ENCODE peak calls at places on chromosomes 11 and 22, in eight cellular contexts. J, G, D, K, P, R, S and I are unnamed samples.

GRCh38 chr22:36208934-36209333 is 7.3 kb upstream of the APOL4 start:
- DNase-seq in R (no peak), G (no peak), K (no peak), P (no peak), J (no peak), D (no peak), S (no peak), I (no peak)

GRCh38 chr11:70885281-70885680 is 367.1 kb downstream of the SHANK2 start:
- DNase-seq in J (no peak), R (no peak), G (no peak), P (no peak), K (no peak), D (no peak), S (no peak), I (no peak)

GRCh38 chr11:27592111-27592780 is 85.7 kb upstream of the LIN7C start:
- DNase-seq in R (no peak), P (no peak), D (no peak), S (no peak), G (no peak), J (no peak), K (no peak), I (no peak)

GRCh38 chr22:39646614-39647210 is 76.2 kb downstream of the CACNA1I start:
- DNase-seq in R (no peak), G (no peak), P (no peak), K (no peak), J (no peak), D (no peak), S (no peak), I (no peak)

GRCh38 chr11:118076754-118077281 is at the start of gene TMPRSS4:
- DNase-seq in R (no peak), J (no peak), K (peak), P (no peak), G (no peak), S (no peak), D (peak), I (no peak)

GRCh38 chr11:3229673-3230630 is 2.3 kb downstream of the MRGPRE start:
- DNase-seq in G (no peak), D (no peak), R (no peak), K (no peak), P (no peak), S (no peak), J (no peak), I (no peak)

GRCh38 chr22:41092023-41092817 is at the start of gene EP300:
- DNase-seq in S (peak), J (peak), D (peak), R (peak), G (peak), P (peak), K (peak), I (peak)

GRCh38 chr22:22371031-22371541 is 126.5 kb downstream of the VPREB1 start:
- DNase-seq in J (no peak), R (no peak), S (no peak), G (no peak), K (peak), P (peak), D (no peak), I (no peak)

GRCh38 chr22:37860796-37861421 is 11.7 kb downstream of the EIF3L start:
- DNase-seq in G (no peak), D (no peak), P (no peak), J (no peak), K (no peak), R (no peak), S (no peak), I (no peak)

GRCh38 chr11:69486773-69487266 is 5.4 kb downstream of the LINC01488 start:
- DNase-seq in G (peak), D (no peak), J (no peak), P (no peak), S (no peak), R (peak), K (peak), I (no peak)

GRCh38 chr11:88246680-88247079 is 71.4 kb upstream of the RAB38 start:
- DNase-seq in G (no peak), R (no peak), D (no peak), S (no peak), P (no peak), K (no peak), J (peak), I (no peak)

GRCh38 chr11:10067629-10068300 is 226.3 kb downstream of the SBF2 start:
- DNase-seq in S (no peak), G (no peak), D (no peak), P (peak), J (no peak), R (no peak), K (no peak), I (no peak)

GRCh38 chr11:101034076-101034475 is 95.5 kb downstream of the PGR start:
- DNase-seq in R (peak), K (peak), S (no peak), G (no peak), J (peak), P (no peak), D (no peak), I (no peak)

GRCh38 chr11:22192642-22193347 is at the start of gene ANO5:
- DNase-seq in D (no peak), P (peak), G (peak), J (peak), K (peak), S (no peak), R (peak), I (no peak)

GRCh38 chr11:67287355-67288197 is 1.5 kb upstream of the ANKRD13D start:
- DNase-seq in J (no peak), G (peak), P (no peak), R (no peak), D (no peak), S (peak), K (peak), I (no peak)

GRCh38 chr11:60821827-60822599 is 19.9 kb upstream of the CCDC86 start:
- DNase-seq in P (no peak), K (peak), R (no peak), J (no peak), G (no peak), D (no peak), S (no peak), I (no peak)

GRCh38 chr22:40313007-40313406 is 33.3 kb upstream of the ADSL start:
- DNase-seq in S (no peak), P (peak), G (no peak), K (no peak), J (no peak), R (no peak), D (no peak), I (no peak)

GRCh38 chr22:48750282-48750681 is 1077.4 kb downstream of the BRD1 start:
- DNase-seq in K (no peak), J (peak), P (peak), S (no peak), R (no peak), D (no peak), G (no peak), I (no peak)

GRCh38 chr11:95108159-95108611 is 18.5 kb downstream of the ENDOD1 start:
- DNase-seq in D (no peak), G (no peak), P (peak), S (no peak), R (no peak), K (peak), J (peak), I (no peak)

GRCh38 chr11:85619497-85619896 is 7.6 kb downstream of the DLG2 start:
- DNase-seq in P (no peak), D (no peak), R (no peak), J (no peak), S (no peak), K (no peak), G (no peak), I (no peak)

GRCh38 chr11:133533205-133533604 is 904 bp upstream of the OPCML start:
- DNase-seq in R (no peak), G (no peak), S (no peak), K (no peak), J (no peak), D (no peak), P (no peak), I (no peak)

GRCh38 chr22:30469165-30469564 is 2.7 kb downstream of the SEC14L3 start:
- DNase-seq in D (no peak), K (no peak), R (no peak), G (no peak), S (no peak), J (no peak), P (no peak), I (no peak)

GRCh38 chr11:47130541-47130940 is 46.1 kb downstream of the ARFGAP2 start:
- DNase-seq in K (no peak), P (peak), S (no peak), G (no peak), J (no peak), R (peak), D (no peak), I (no peak)

GRCh38 chr11:118374729-118375128 is 15.3 kb downstream of the UBE4A start:
- DNase-seq in S (no peak), J (no peak), P (no peak), D (no peak), G (no peak), K (no peak), R (no peak), I (no peak)

GRCh38 chr11:68938088-68938487 is 34.4 kb downstream of the IGHMBP2 start:
- DNase-seq in J (no peak), P (no peak), G (no peak), D (no peak), S (no peak), R (no peak), K (no peak), I (no peak)

GRCh38 chr11:86804871-86805415 is 4.6 kb downstream of the PRSS23 start:
- DNase-seq in J (no peak), S (no peak), R (no peak), D (no peak), G (no peak), K (no peak), P (no peak), I (no peak)

GRCh38 chr11:22467741-22468140 is 129.6 kb downstream of the SLC17A6 start:
- DNase-seq in K (no peak), J (no peak), G (no peak), R (no peak), P (no peak), D (no peak), S (no peak), I (no peak)

GRCh38 chr11:47004595-47005033 is 68.1 kb downstream of the CSTPP1 start:
- DNase-seq in R (peak), K (peak), G (no peak), P (no peak), D (no peak), J (peak), S (no peak), I (no peak)

GRCh38 chr22:26065847-26066246 is 103.4 kb upstream of the SEZ6L start:
- DNase-seq in D (no peak), G (no peak), K (no peak), P (no peak), S (no peak), J (no peak), R (no peak), I (no peak)

GRCh38 chr11:36240746-36241295 is 48.4 kb downstream of the COMMD9 start:
- DNase-seq in R (no peak), K (no peak), D (no peak), S (no peak), G (no peak), P (no peak), J (no peak), I (no peak)

GRCh38 chr11:15971215-15971546 is 385.2 kb downstream of the SOX6 start:
- DNase-seq in S (no peak), J (no peak), G (no peak), D (no peak), K (no peak), P (no peak), R (no peak), I (no peak)

GRCh38 chr22:20654343-20655208 is 119.3 kb upstream of the SERPIND1 start:
- DNase-seq in J (no peak), K (no peak), R (no peak), D (no peak), P (peak), G (no peak), S (no peak), I (no peak)

GRCh38 chr22:21082248-21082647 is 36.5 kb downstream of the LRRC74B start:
- DNase-seq in J (no peak), P (no peak), D (no peak), R (no peak), G (no peak), K (no peak), S (no peak), I (no peak)

GRCh38 chr11:117970400-117971024 is 15.7 kb upstream of the IL10RA start:
- DNase-seq in J (peak), G (no peak), R (no peak), D (no peak), P (no peak), K (no peak), S (peak), I (peak)

GRCh38 chr11:9616858-9617257 is 43.4 kb downstream of the WEE1 start:
- DNase-seq in D (no peak), J (no peak), R (no peak), S (no peak), P (no peak), K (no peak), G (no peak), I (no peak)

GRCh38 chr11:119531623-119532022 is 108.7 kb upstream of the THY1 start:
- DNase-seq in D (no peak), S (no peak), R (no peak), P (peak), J (no peak), K (no peak), G (no peak), I (no peak)

GRCh38 chr22:37337204-37337943 is 55.1 kb downstream of the CYTH4 start:
- DNase-seq in S (no peak), G (no peak), R (no peak), D (no peak), K (no peak), P (no peak), J (no peak), I (no peak)

GRCh38 chr22:32476804-32477203 is 2.2 kb downstream of the FBXO7 start:
- DNase-seq in J (no peak), D (no peak), G (no peak), K (no peak), R (no peak), P (no peak), S (no peak), I (no peak)
- H3K27ac ChIP-seq in J (no peak), D (no peak), G (no peak), K (no peak), R (peak), P (no peak), S (peak), I (no peak)

GRCh38 chr11:1310772-1311468 is 1.5 kb upstream of the TOLLIP start:
- DNase-seq in S (peak), K (no peak), D (no peak), G (peak), J (no peak), R (no peak), P (peak), I (peak)
- H3K4me3 ChIP-seq in S (peak), K (peak), D (peak), G (peak), J (no peak), R (no peak), P (peak), I (no peak)

GRCh38 chr11:64102005-64102738 is 63.7 kb downstream of the MACROD1 start:
- DNase-seq in S (no peak), R (no peak), J (no peak), P (no peak), K (peak), G (no peak), D (no peak), I (no peak)
- H3K27ac ChIP-seq in S (no peak), R (peak), J (no peak), P (no peak), K (peak), G (no peak), D (no peak), I (no peak)

DNA sequence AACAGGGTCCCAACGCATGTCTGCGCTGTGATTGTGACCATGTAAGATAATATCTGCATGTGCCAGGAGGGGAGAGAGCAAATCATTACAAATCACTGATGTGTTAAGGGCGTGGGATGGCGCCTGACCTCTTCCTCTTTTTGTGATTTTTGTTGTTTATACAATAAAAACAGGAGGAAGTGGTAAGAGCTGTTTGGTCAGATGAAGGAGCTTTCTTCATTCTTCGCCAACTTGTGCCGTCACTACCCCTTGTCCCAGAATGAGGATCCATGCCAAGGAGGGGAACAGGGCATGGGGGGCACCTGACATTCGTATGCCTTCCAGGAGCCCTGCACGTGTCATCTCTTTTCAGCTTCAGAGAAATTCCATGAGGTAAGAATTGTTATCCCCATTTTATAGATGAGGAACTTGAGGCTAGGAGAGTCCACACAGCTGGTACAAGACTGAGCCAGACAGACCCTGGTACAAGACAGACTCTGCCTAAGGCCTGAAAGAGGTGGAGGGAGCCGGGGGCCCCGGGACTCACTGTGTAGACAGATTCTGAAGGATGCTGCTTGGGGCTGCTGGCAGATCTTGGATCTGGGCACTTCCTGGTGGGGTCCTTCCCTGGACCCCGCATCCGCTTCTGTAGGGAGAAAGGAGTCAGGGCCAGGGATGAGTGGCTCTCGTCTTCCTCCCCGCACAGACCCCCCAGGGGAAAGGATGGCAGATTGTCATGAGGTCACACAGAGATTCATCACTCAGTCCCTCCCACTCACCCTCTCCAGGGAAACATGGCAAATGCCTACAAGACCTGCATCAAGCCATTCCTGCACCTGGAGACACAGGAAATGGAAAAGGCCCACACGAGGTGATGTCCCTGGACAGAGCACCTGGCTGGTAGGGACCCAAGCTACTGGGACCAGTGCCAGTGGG is 34.6 kb downstream of the NFAM1 start:
- DNase-seq in J (peak), P (no peak), R (no peak), S (no peak), K (no peak), D (no peak), G (no peak), I (no peak)
- H3K4me3 ChIP-seq in J (no peak), P (no peak), R (no peak), S (no peak), K (no peak), D (no peak), G (no peak), I (no peak)

GRCh38 chr11:65871811-65872548 is 620 bp downstream of the EFEMP2 start:
- DNase-seq in D (no peak), K (peak), G (peak), R (no peak), P (peak), S (no peak), J (no peak), I (no peak)
- H3K27ac ChIP-seq in D (no peak), K (peak), G (no peak), R (peak), P (no peak), S (no peak), J (peak), I (no peak)

DNA sequence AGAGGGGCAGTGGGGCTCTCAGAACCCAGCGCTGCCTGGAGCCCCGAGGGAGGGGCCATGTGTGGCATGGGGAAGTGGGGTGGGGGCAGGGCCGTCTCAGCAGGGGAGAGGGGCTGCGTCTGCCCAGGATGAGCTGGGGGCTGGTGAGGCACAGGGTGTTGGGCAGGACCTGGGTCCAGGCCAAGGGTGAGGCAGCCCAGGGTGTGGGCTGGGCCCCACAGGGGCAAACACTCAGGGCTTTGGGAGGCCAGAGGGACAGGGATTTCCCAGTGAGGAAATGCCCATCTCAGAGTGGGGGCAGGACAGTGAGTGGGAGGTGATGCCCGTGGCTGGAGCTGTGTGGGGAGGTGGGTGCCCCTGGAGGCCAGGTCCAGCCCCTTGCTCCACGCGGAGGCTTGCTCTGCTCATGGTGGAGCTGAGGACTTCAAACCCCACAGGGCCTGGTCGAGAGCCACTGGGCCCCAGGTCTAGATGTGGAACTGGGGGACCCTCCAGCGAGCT is 5.4 kb downstream of the PLXNB2 start:
- DNase-seq in P (no peak), J (no peak), R (no peak), S (no peak), K (no peak), G (no peak), D (no peak), I (no peak)
- H3K4me3 ChIP-seq in P (no peak), J (no peak), R (no peak), S (no peak), K (no peak), G (no peak), D (no peak), I (no peak)

DNA sequence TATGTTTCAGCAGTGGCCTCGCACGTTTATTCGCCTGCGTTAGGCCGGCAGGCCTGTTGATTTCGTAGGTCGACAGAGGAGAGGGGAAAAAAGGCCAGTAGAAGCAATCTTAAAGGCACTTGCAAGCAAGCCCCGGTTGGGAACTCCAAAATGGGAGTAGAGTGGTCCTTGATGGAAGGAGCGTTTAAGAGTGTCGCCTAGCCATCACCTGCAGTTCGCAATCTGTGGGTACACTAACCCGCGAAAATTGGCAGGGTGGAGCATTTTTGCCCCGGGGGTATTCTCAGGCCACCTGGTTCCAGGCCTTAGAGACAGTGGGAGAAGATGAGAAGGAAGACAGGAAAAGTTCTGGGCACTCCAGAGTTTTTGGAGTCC is 1.1 kb downstream of the EWSR1 start:
- DNase-seq in S (no peak), J (no peak), K (no peak), G (no peak), R (no peak), P (no peak), D (no peak), I (no peak)
- H3K27ac ChIP-seq in S (peak), J (peak), K (peak), G (peak), R (peak), P (peak), D (peak), I (peak)